ENCODE peak calls at places on chromosome 16, in four cellular contexts. One of them, this sample, is unnamed.

GRCh38 chr16:9946022-9946720 is 236.1 kb downstream of the GRIN2A start:
- DNase-seq in fibroblast of the conjunctiva: no peak
- DNase-seq in fibroblast of mammary gland: no peak
- DNase-seq in astrocyte of the hippocampus: no peak
- DNase-seq in this sample: no peak

GRCh38 chr16:50160495-50161164 is 7.5 kb downstream of the TENT4B start:
- DNase-seq in fibroblast of the conjunctiva: no peak
- DNase-seq in fibroblast of mammary gland: peak; percentile 20
- DNase-seq in astrocyte of the hippocampus: peak; percentile 41
- DNase-seq in this sample: no peak

GRCh38 chr16:61926766-61927165 is 109.5 kb downstream of the CDH8 start:
- DNase-seq in fibroblast of the conjunctiva: no peak
- DNase-seq in fibroblast of mammary gland: no peak
- DNase-seq in astrocyte of the hippocampus: peak; percentile 40
- DNase-seq in this sample: no peak

GRCh38 chr16:84016477-84016876 is 26.1 kb downstream of the SLC38A8 start:
- DNase-seq in fibroblast of the conjunctiva: no peak
- DNase-seq in fibroblast of mammary gland: no peak
- DNase-seq in astrocyte of the hippocampus: no peak
- DNase-seq in this sample: no peak

GRCh38 chr16:67017810-67018488 is 11.0 kb upstream of the CBFB start:
- DNase-seq in fibroblast of the conjunctiva: peak; percentile 89
- DNase-seq in fibroblast of mammary gland: peak; percentile 96
- DNase-seq in astrocyte of the hippocampus: peak; percentile 90
- DNase-seq in this sample: peak; percentile 59

GRCh38 chr16:4915226-4915761 is 21.7 kb downstream of the PPL start:
- DNase-seq in fibroblast of the conjunctiva: peak; percentile 68
- DNase-seq in fibroblast of mammary gland: peak; percentile 95
- DNase-seq in astrocyte of the hippocampus: peak; percentile 82
- DNase-seq in this sample: no peak

GRCh38 chr16:1638757-1639156 is 26.6 kb downstream of the CRAMP1 start:
- DNase-seq in fibroblast of the conjunctiva: no peak
- DNase-seq in fibroblast of mammary gland: no peak
- DNase-seq in astrocyte of the hippocampus: no peak
- DNase-seq in this sample: no peak

GRCh38 chr16:62516001-62516400 is 479.8 kb upstream of the CDH8 start:
- DNase-seq in fibroblast of the conjunctiva: no peak
- DNase-seq in fibroblast of mammary gland: no peak
- DNase-seq in astrocyte of the hippocampus: no peak
- DNase-seq in this sample: no peak

GRCh38 chr16:55280622-55281021 is 43.4 kb upstream of the IRX6 start:
- DNase-seq in fibroblast of the conjunctiva: peak; percentile 34
- DNase-seq in fibroblast of mammary gland: no peak
- DNase-seq in astrocyte of the hippocampus: no peak
- DNase-seq in this sample: no peak

GRCh38 chr16:51084074-51084928 is 66.8 kb downstream of the SALL1 start:
- DNase-seq in fibroblast of the conjunctiva: no peak
- DNase-seq in fibroblast of mammary gland: no peak
- DNase-seq in astrocyte of the hippocampus: peak; percentile 20
- DNase-seq in this sample: no peak

GRCh38 chr16:24568392-24568791 is 29.0 kb downstream of the RBBP6 start:
- DNase-seq in fibroblast of the conjunctiva: peak; percentile 26
- DNase-seq in fibroblast of mammary gland: peak; percentile 60
- DNase-seq in astrocyte of the hippocampus: peak; percentile 38
- DNase-seq in this sample: peak; percentile 36

GRCh38 chr16:89141884-89142267 is 29.7 kb upstream of the CDH15 start:
- DNase-seq in fibroblast of the conjunctiva: no peak
- DNase-seq in fibroblast of mammary gland: no peak
- DNase-seq in astrocyte of the hippocampus: no peak
- DNase-seq in this sample: no peak

GRCh38 chr16:26795184-26795583 is 271.5 kb upstream of the C16orf82 start:
- DNase-seq in fibroblast of the conjunctiva: no peak
- DNase-seq in fibroblast of mammary gland: no peak
- DNase-seq in astrocyte of the hippocampus: no peak
- DNase-seq in this sample: peak; percentile 29

GRCh38 chr16:12679660-12680272 is 123.9 kb downstream of the CPPED1 start:
- DNase-seq in fibroblast of the conjunctiva: no peak
- DNase-seq in fibroblast of mammary gland: no peak
- DNase-seq in astrocyte of the hippocampus: no peak
- DNase-seq in this sample: no peak

GRCh38 chr16:82638095-82638798 is 11.5 kb downstream of the CDH13 start:
- DNase-seq in fibroblast of the conjunctiva: no peak
- DNase-seq in fibroblast of mammary gland: peak; percentile 92
- DNase-seq in astrocyte of the hippocampus: no peak
- DNase-seq in this sample: no peak

GRCh38 chr16:49400611-49401010 is 27.0 kb downstream of the C16orf78 start:
- DNase-seq in fibroblast of the conjunctiva: no peak
- DNase-seq in fibroblast of mammary gland: no peak
- DNase-seq in astrocyte of the hippocampus: no peak
- DNase-seq in this sample: no peak

GRCh38 chr16:85316321-85316919 is 204.1 kb upstream of the CIBAR2 start:
- DNase-seq in fibroblast of the conjunctiva: peak; percentile 38
- DNase-seq in fibroblast of mammary gland: peak; percentile 56
- DNase-seq in astrocyte of the hippocampus: peak; percentile 83
- DNase-seq in this sample: peak; percentile 66

GRCh38 chr16:1688807-1689560 is 10.9 kb downstream of the JPT2 start:
- DNase-seq in fibroblast of the conjunctiva: no peak
- DNase-seq in fibroblast of mammary gland: peak; percentile 58
- DNase-seq in astrocyte of the hippocampus: peak; percentile 96
- DNase-seq in this sample: no peak

GRCh38 chr16:66443269-66443652 is 16.2 kb downstream of the BEAN1 start:
- DNase-seq in fibroblast of the conjunctiva: no peak
- DNase-seq in fibroblast of mammary gland: no peak
- DNase-seq in astrocyte of the hippocampus: peak; percentile 16
- DNase-seq in this sample: no peak

GRCh38 chr16:27867122-27868110 is 196.1 kb downstream of the GSG1L start:
- DNase-seq in fibroblast of the conjunctiva: peak; percentile 49
- DNase-seq in fibroblast of mammary gland: peak; percentile 59
- DNase-seq in astrocyte of the hippocampus: peak; percentile 72
- DNase-seq in this sample: peak; percentile 18

GRCh38 chr16:11613381-11614303 is 26.9 kb upstream of the LITAF start:
- DNase-seq in fibroblast of the conjunctiva: no peak
- DNase-seq in fibroblast of mammary gland: no peak
- DNase-seq in astrocyte of the hippocampus: no peak
- DNase-seq in this sample: peak; percentile 55

GRCh38 chr16:88317619-88317977 is 65.2 kb upstream of the ZNF469 start:
- DNase-seq in fibroblast of the conjunctiva: no peak
- DNase-seq in fibroblast of mammary gland: peak; percentile 87
- DNase-seq in astrocyte of the hippocampus: no peak
- DNase-seq in this sample: no peak

GRCh38 chr16:67345401-67345800 is 18.8 kb downstream of the LRRC36 start:
- DNase-seq in fibroblast of the conjunctiva: no peak
- DNase-seq in fibroblast of mammary gland: no peak
- DNase-seq in astrocyte of the hippocampus: no peak
- DNase-seq in this sample: no peak

GRCh38 chr16:68752602-68753001 is 15.5 kb downstream of the CDH1 start:
- DNase-seq in fibroblast of the conjunctiva: no peak
- DNase-seq in fibroblast of mammary gland: no peak
- DNase-seq in astrocyte of the hippocampus: no peak
- DNase-seq in this sample: no peak

GRCh38 chr16:10087151-10087550 is 95.1 kb downstream of the GRIN2A start:
- DNase-seq in fibroblast of the conjunctiva: no peak
- DNase-seq in fibroblast of mammary gland: no peak
- DNase-seq in astrocyte of the hippocampus: no peak
- DNase-seq in this sample: no peak

GRCh38 chr16:17304124-17304813 is 166.5 kb downstream of the XYLT1 start:
- DNase-seq in fibroblast of the conjunctiva: no peak
- DNase-seq in fibroblast of mammary gland: peak; percentile 54
- DNase-seq in astrocyte of the hippocampus: no peak
- DNase-seq in this sample: no peak

GRCh38 chr16:2038359-2039285 is 9.0 kb downstream of the NTHL1 start:
- DNase-seq in fibroblast of the conjunctiva: no peak
- DNase-seq in fibroblast of mammary gland: no peak
- DNase-seq in astrocyte of the hippocampus: no peak
- DNase-seq in this sample: no peak

GRCh38 chr16:67137605-67138004 is 13.2 kb downstream of the B3GNT9 start:
- DNase-seq in fibroblast of the conjunctiva: no peak
- DNase-seq in fibroblast of mammary gland: no peak
- DNase-seq in astrocyte of the hippocampus: peak; percentile 67
- DNase-seq in this sample: no peak

GRCh38 chr16:27096375-27096774 is 29.6 kb downstream of the C16orf82 start:
- DNase-seq in fibroblast of the conjunctiva: no peak
- DNase-seq in fibroblast of mammary gland: no peak
- DNase-seq in astrocyte of the hippocampus: no peak
- DNase-seq in this sample: no peak

GRCh38 chr16:57762365-57763289 is 27.1 kb downstream of the KATNB1 start:
- DNase-seq in fibroblast of the conjunctiva: no peak
- DNase-seq in fibroblast of mammary gland: no peak
- DNase-seq in astrocyte of the hippocampus: no peak
- DNase-seq in this sample: no peak

GRCh38 chr16:57266531-57267268 is 17.8 kb downstream of the PLLP start:
- DNase-seq in fibroblast of the conjunctiva: no peak
- DNase-seq in fibroblast of mammary gland: no peak
- DNase-seq in astrocyte of the hippocampus: no peak
- DNase-seq in this sample: no peak

GRCh38 chr16:9526791-9527190 is 435.3 kb downstream of the HAPSTR1 start:
- DNase-seq in fibroblast of the conjunctiva: no peak
- DNase-seq in fibroblast of mammary gland: no peak
- DNase-seq in astrocyte of the hippocampus: no peak
- DNase-seq in this sample: no peak

GRCh38 chr16:53372942-53373871 is 61.1 kb upstream of the RBL2 start:
- DNase-seq in fibroblast of the conjunctiva: no peak
- DNase-seq in fibroblast of mammary gland: no peak
- DNase-seq in astrocyte of the hippocampus: peak; percentile 12
- DNase-seq in this sample: no peak

GRCh38 chr16:67258160-67258835 is 9.5 kb downstream of the SLC9A5 start:
- DNase-seq in fibroblast of the conjunctiva: no peak
- DNase-seq in fibroblast of mammary gland: no peak
- DNase-seq in astrocyte of the hippocampus: no peak
- DNase-seq in this sample: no peak

GRCh38 chr16:61210039-61210438 is 826.2 kb downstream of the CDH8 start:
- DNase-seq in fibroblast of the conjunctiva: no peak
- DNase-seq in fibroblast of mammary gland: no peak
- DNase-seq in astrocyte of the hippocampus: no peak
- DNase-seq in this sample: no peak

GRCh38 chr16:11391576-11391975 is 46.3 kb downstream of the RMI2 start:
- DNase-seq in fibroblast of the conjunctiva: no peak
- DNase-seq in fibroblast of mammary gland: no peak
- DNase-seq in astrocyte of the hippocampus: no peak
- DNase-seq in this sample: no peak

GRCh38 chr16:88854306-88855111 is 2.2 kb downstream of the GALNS start:
- DNase-seq in fibroblast of the conjunctiva: no peak
- DNase-seq in fibroblast of mammary gland: no peak
- DNase-seq in astrocyte of the hippocampus: no peak
- DNase-seq in this sample: peak; percentile 5

GRCh38 chr16:83118365-83118764 is 491.6 kb downstream of the CDH13 start:
- DNase-seq in fibroblast of the conjunctiva: no peak
- DNase-seq in fibroblast of mammary gland: peak; percentile 44
- DNase-seq in astrocyte of the hippocampus: no peak
- DNase-seq in this sample: no peak